ENCODE peak calls at places on chromosomes 4 and X, in eight cellular contexts. K is ascending aorta; W is activated CD4-positive, alpha-beta T cell treated with anti-CD3 and anti-CD28 coated beads, Interleukin-2, amount 50 U/mL, for 1 hour; U is sigmoid colon; O is effector memory CD4-positive, alpha-beta T cell; N is NCI-H1092; A is endothelial cell; T is activated T-helper 9 cell treated with anti-CD3 and anti-CD28 coated beads, Interleukin-2, amount 50 U/mL, for 16 hours. G is an unnamed sample.
A peak's percentile ranks its signal among the peaks of the same experiment; 100 is the strongest.

GRCh38 chr4:54683616-54684346 is 26.0 kb downstream of the KIT start:
- DNase-seq in K (no peak), W (peak; percentile 61), U (no peak), O (no peak), N (no peak), A (peak; percentile 26), T (peak; percentile 9), G (no peak)

GRCh38 chr4:106365613-106366012 is 3.0 kb downstream of the GIMD1 start:
- DNase-seq in K (no peak), W (no peak), U (no peak), O (no peak), N (no peak), A (no peak), T (no peak), G (no peak)

GRCh38 chrX:155108427-155108826 is 37.1 kb downstream of the BRCC3 start:
- DNase-seq in K (no peak), W (no peak), U (no peak), O (no peak), N (no peak), A (no peak), T (no peak), G (no peak)

GRCh38 chr4:80340036-80340435 is 4.5 kb downstream of the CFAP299 start:
- DNase-seq in K (no peak), W (no peak), U (no peak), O (no peak), N (no peak), A (no peak), T (no peak), G (no peak)

GRCh38 chrX:43655961-43656494 is at the start of gene MAOA:
- DNase-seq in K (peak; percentile 64), W (peak; percentile 18), U (peak; percentile 92), O (peak; percentile 32), N (no peak), A (peak; percentile 12), T (no peak), G (peak; percentile 12)

GRCh38 chr4:145180298-145181090 is at the start of gene OTUD4:
- DNase-seq in K (peak; percentile 84), W (peak; percentile 93), U (peak; percentile 98), O (peak; percentile 93), N (peak; percentile 97), A (peak; percentile 93), T (peak; percentile 92), G (peak; percentile 94)

GRCh38 chrX:104428231-104428630 is 137.8 kb upstream of the IL1RAPL2 start:
- DNase-seq in K (no peak), W (no peak), U (no peak), O (no peak), N (no peak), A (no peak), T (no peak), G (no peak)

GRCh38 chr4:3711183-3712111 is 54.7 kb upstream of the ADRA2C start:
- DNase-seq in K (no peak), W (no peak), U (no peak), O (no peak), N (no peak), A (no peak), T (no peak), G (peak; percentile 43)

GRCh38 chr4:6591305-6591704 is 16.3 kb downstream of the MAN2B2 start:
- DNase-seq in K (no peak), W (no peak), U (no peak), O (no peak), N (no peak), A (no peak), T (no peak), G (no peak)

GRCh38 chr4:18571252-18571885 is 549.8 kb upstream of the LCORL start:
- DNase-seq in K (no peak), W (no peak), U (no peak), O (no peak), N (no peak), A (no peak), T (no peak), G (no peak)

GRCh38 chrX:153485396-153486080 is 9.2 kb upstream of the BGN start:
- DNase-seq in K (no peak), W (no peak), U (no peak), O (no peak), N (no peak), A (no peak), T (no peak), G (no peak)

GRCh38 chr4:25291158-25291733 is 21.3 kb upstream of the ZCCHC4 start:
- DNase-seq in K (no peak), W (no peak), U (no peak), O (no peak), N (no peak), A (no peak), T (no peak), G (no peak)

GRCh38 chr4:139177049-139177887 is at the start of gene ELF2:
- DNase-seq in K (peak; percentile 84), W (peak; percentile 83), U (peak; percentile 98), O (peak; percentile 80), N (peak; percentile 84), A (peak; percentile 75), T (peak; percentile 82), G (peak; percentile 91)

GRCh38 chrX:148632444-148632843 is 132.0 kb downstream of the AFF2 start:
- DNase-seq in K (no peak), W (no peak), U (no peak), O (no peak), N (no peak), A (no peak), T (no peak), G (no peak)

GRCh38 chr4:1171306-1172227 is 816 bp downstream of the SPON2 start:
- DNase-seq in K (no peak), W (peak; percentile 64), U (peak; percentile 71), O (peak; percentile 33), N (no peak), A (no peak), T (peak; percentile 35), G (peak; percentile 73)

GRCh38 chr4:87054900-87055299 is 120.1 kb downstream of the AFF1 start:
- DNase-seq in K (no peak), W (no peak), U (no peak), O (no peak), N (no peak), A (no peak), T (no peak), G (no peak)

GRCh38 chrX:77493677-77494553 is 46.7 kb downstream of the FGF16 start:
- DNase-seq in K (no peak), W (no peak), U (no peak), O (no peak), N (no peak), A (no peak), T (no peak), G (no peak)

GRCh38 chr4:98151145-98151929 is 8.1 kb upstream of the STPG2 start:
- DNase-seq in K (no peak), W (no peak), U (no peak), O (no peak), N (no peak), A (no peak), T (no peak), G (no peak)

GRCh38 chrX:13763489-13763888 is 28.9 kb downstream of the OFD1 start:
- DNase-seq in K (no peak), W (no peak), U (no peak), O (no peak), N (peak; percentile 4), A (no peak), T (no peak), G (no peak)

GRCh38 chrX:38108364-38108763 is 102.0 kb downstream of the SYTL5 start:
- DNase-seq in K (no peak), W (no peak), U (no peak), O (no peak), N (no peak), A (no peak), T (no peak), G (no peak)

GRCh38 chrX:12987900-12988594 is 13.1 kb downstream of the TMSB4X start:
- DNase-seq in K (no peak), W (no peak), U (no peak), O (no peak), N (no peak), A (no peak), T (no peak), G (no peak)

GRCh38 chrX:55135171-55135570 is 46.4 kb downstream of the PAGE2 start:
- DNase-seq in K (no peak), W (peak; percentile 10), U (no peak), O (no peak), N (no peak), A (peak; percentile 19), T (peak; percentile 2), G (peak; percentile 79)

GRCh38 chr4:10085386-10085785 is 31.2 kb downstream of the WDR1 start:
- DNase-seq in K (peak; percentile 6), W (no peak), U (peak; percentile 66), O (no peak), N (no peak), A (no peak), T (no peak), G (no peak)

GRCh38 chr4:52862605-52863236 is 604 bp downstream of the RASL11B start:
- DNase-seq in K (no peak), W (no peak), U (no peak), O (no peak), N (no peak), A (no peak), T (no peak), G (no peak)

GRCh38 chrX:131802836-131803626 is 220.1 kb upstream of the STK26 start:
- DNase-seq in K (peak; percentile 39), W (peak; percentile 21), U (peak; percentile 88), O (peak; percentile 70), N (no peak), A (no peak), T (peak; percentile 53), G (no peak)

GRCh38 chrX:68196939-68197791 is 236.1 kb downstream of the OPHN1 start:
- DNase-seq in K (no peak), W (no peak), U (no peak), O (no peak), N (peak; percentile 3), A (peak; percentile 28), T (no peak), G (peak; percentile 64)

GRCh38 chr4:108635070-108635655 is 14.8 kb downstream of the RPL34 start:
- DNase-seq in K (no peak), W (no peak), U (no peak), O (no peak), N (no peak), A (no peak), T (no peak), G (no peak)

GRCh38 chr4:2222838-2223237 is 19.1 kb downstream of the HAUS3 start:
- DNase-seq in K (no peak), W (no peak), U (no peak), O (no peak), N (no peak), A (no peak), T (no peak), G (no peak)

GRCh38 chrX:2620576-2620975 is 70.5 kb upstream of the CD99 start:
- DNase-seq in K (no peak), W (no peak), U (no peak), O (no peak), N (no peak), A (no peak), T (no peak), G (no peak)

GRCh38 chrX:150926304-150926703 is 27.8 kb upstream of the CD99L2 start:
- DNase-seq in K (no peak), W (no peak), U (no peak), O (no peak), N (no peak), A (no peak), T (no peak), G (no peak)

GRCh38 chr4:13633671-13634070 is 6.1 kb upstream of the BOD1L1 start:
- DNase-seq in K (no peak), W (no peak), U (no peak), O (no peak), N (no peak), A (no peak), T (no peak), G (no peak)

GRCh38 chr4:127012549-127012948 is 620.2 kb upstream of the INTU start:
- DNase-seq in K (no peak), W (no peak), U (no peak), O (no peak), N (no peak), A (no peak), T (no peak), G (no peak)

GRCh38 chrX:18210470-18210869 is 10.2 kb downstream of the BEND2 start:
- DNase-seq in K (no peak), W (no peak), U (no peak), O (no peak), N (peak; percentile 2), A (no peak), T (no peak), G (peak; percentile 27)

GRCh38 chr4:3384391-3384770 is 57.4 kb upstream of the HGFAC start:
- DNase-seq in K (no peak), W (no peak), U (no peak), O (no peak), N (no peak), A (no peak), T (no peak), G (no peak)